ENCODE peak calls at places on chromosomes 1 and 21, in four cellular contexts. One of them, this sample, is unnamed.

GRCh38 chr1:109625601-109626560 is 6.2 kb downstream of the AMPD2 start:
- DNase-seq in astrocyte of the spinal cord: no peak
- DNase-seq in ascending aorta: no peak
- DNase-seq in right atrium auricular region: peak; percentile 54
- DNase-seq in this sample: no peak

GRCh38 chr1:85289207-85289847 is 12.9 kb upstream of the BCL10 start:
- DNase-seq in astrocyte of the spinal cord: peak; percentile 92
- DNase-seq in ascending aorta: no peak
- DNase-seq in right atrium auricular region: no peak
- DNase-seq in this sample: peak; percentile 81

GRCh38 chr1:245319161-245319560 is 164.4 kb downstream of the KIF26B start:
- DNase-seq in astrocyte of the spinal cord: no peak
- DNase-seq in ascending aorta: no peak
- DNase-seq in right atrium auricular region: no peak
- DNase-seq in this sample: no peak

GRCh38 chr21:41048141-41048540 is 119.8 kb upstream of the BACE2 start:
- DNase-seq in astrocyte of the spinal cord: no peak
- DNase-seq in ascending aorta: no peak
- DNase-seq in right atrium auricular region: no peak
- DNase-seq in this sample: no peak

GRCh38 chr21:35933466-35933865 is 126.9 kb downstream of the SETD4 start:
- DNase-seq in astrocyte of the spinal cord: peak; percentile 87
- DNase-seq in ascending aorta: peak; percentile 81
- DNase-seq in right atrium auricular region: peak; percentile 88
- DNase-seq in this sample: peak; percentile 32

GRCh38 chr21:18620421-18620820 is 216.8 kb upstream of the TMPRSS15 start:
- DNase-seq in astrocyte of the spinal cord: no peak
- DNase-seq in ascending aorta: no peak
- DNase-seq in right atrium auricular region: no peak
- DNase-seq in this sample: no peak

GRCh38 chr1:234611153-234611798 is 1.3 kb upstream of the IRF2BP2 start:
- DNase-seq in astrocyte of the spinal cord: peak; percentile 94
- DNase-seq in ascending aorta: no peak
- DNase-seq in right atrium auricular region: no peak
- DNase-seq in this sample: peak; percentile 80

GRCh38 chr1:202304370-202304769 is 37.4 kb downstream of the UBE2T start:
- DNase-seq in astrocyte of the spinal cord: no peak
- DNase-seq in ascending aorta: peak; percentile 74
- DNase-seq in right atrium auricular region: no peak
- DNase-seq in this sample: no peak

GRCh38 chr21:46108827-46109226 is 10.9 kb downstream of the COL6A2 start:
- DNase-seq in astrocyte of the spinal cord: no peak
- DNase-seq in ascending aorta: no peak
- DNase-seq in right atrium auricular region: peak; percentile 28
- DNase-seq in this sample: no peak

GRCh38 chr1:50929376-50929958 is 30.6 kb downstream of the FAF1 start:
- DNase-seq in astrocyte of the spinal cord: peak; percentile 60
- DNase-seq in ascending aorta: no peak
- DNase-seq in right atrium auricular region: no peak
- DNase-seq in this sample: peak; percentile 42

GRCh38 chr1:39189592-39190041 is 14.9 kb upstream of the MACF1 start:
- DNase-seq in astrocyte of the spinal cord: peak; percentile 69
- DNase-seq in ascending aorta: no peak
- DNase-seq in right atrium auricular region: no peak
- DNase-seq in this sample: no peak

GRCh38 chr1:77558591-77559164 is 123.8 kb downstream of the ZZZ3 start:
- DNase-seq in astrocyte of the spinal cord: no peak
- DNase-seq in ascending aorta: no peak
- DNase-seq in right atrium auricular region: no peak
- DNase-seq in this sample: no peak

GRCh38 chr1:109134423-109134822 is 20.5 kb downstream of the ELAPOR1 start:
- DNase-seq in astrocyte of the spinal cord: no peak
- DNase-seq in ascending aorta: no peak
- DNase-seq in right atrium auricular region: no peak
- DNase-seq in this sample: no peak

GRCh38 chr1:97204468-97204867 is 482.9 kb downstream of the PTBP2 start:
- DNase-seq in astrocyte of the spinal cord: peak; percentile 10
- DNase-seq in ascending aorta: no peak
- DNase-seq in right atrium auricular region: no peak
- DNase-seq in this sample: no peak

GRCh38 chr1:33335020-33335419 is 14.1 kb upstream of the A3GALT2 start:
- DNase-seq in astrocyte of the spinal cord: no peak
- DNase-seq in ascending aorta: peak; percentile 61
- DNase-seq in right atrium auricular region: peak; percentile 58
- DNase-seq in this sample: no peak

GRCh38 chr1:243732627-243733026 is 117.4 kb downstream of the AKT3 start:
- DNase-seq in astrocyte of the spinal cord: no peak
- DNase-seq in ascending aorta: no peak
- DNase-seq in right atrium auricular region: no peak
- DNase-seq in this sample: no peak

GRCh38 chr1:95002657-95003432 is 69.9 kb downstream of the ALG14 start:
- DNase-seq in astrocyte of the spinal cord: peak; percentile 73
- DNase-seq in ascending aorta: no peak
- DNase-seq in right atrium auricular region: no peak
- DNase-seq in this sample: peak; percentile 32

GRCh38 chr1:200107004-200107470 is 79.5 kb downstream of the NR5A2 start:
- DNase-seq in astrocyte of the spinal cord: no peak
- DNase-seq in ascending aorta: no peak
- DNase-seq in right atrium auricular region: no peak
- DNase-seq in this sample: no peak

GRCh38 chr1:183778006-183778405 is 26.9 kb upstream of the RGL1 start:
- DNase-seq in astrocyte of the spinal cord: no peak
- DNase-seq in ascending aorta: no peak
- DNase-seq in right atrium auricular region: no peak
- DNase-seq in this sample: peak; percentile 18

GRCh38 chr1:197170538-197170937 is 24.1 kb upstream of the ASPM start:
- DNase-seq in astrocyte of the spinal cord: no peak
- DNase-seq in ascending aorta: no peak
- DNase-seq in right atrium auricular region: no peak
- DNase-seq in this sample: no peak

GRCh38 chr1:227621211-227621610 is 57.9 kb downstream of the ZNF678 start:
- DNase-seq in astrocyte of the spinal cord: no peak
- DNase-seq in ascending aorta: no peak
- DNase-seq in right atrium auricular region: no peak
- DNase-seq in this sample: no peak

GRCh38 chr1:227622739-227623475 is 59.6 kb downstream of the ZNF678 start:
- DNase-seq in astrocyte of the spinal cord: no peak
- DNase-seq in ascending aorta: no peak
- DNase-seq in right atrium auricular region: no peak
- DNase-seq in this sample: no peak
- TF ChIP-seq CTCF in astrocyte of the spinal cord: no peak
- TF ChIP-seq CTCF in ascending aorta: no peak
- TF ChIP-seq CTCF in right atrium auricular region: no peak
- TF ChIP-seq CTCF in this sample: no peak

DNA sequence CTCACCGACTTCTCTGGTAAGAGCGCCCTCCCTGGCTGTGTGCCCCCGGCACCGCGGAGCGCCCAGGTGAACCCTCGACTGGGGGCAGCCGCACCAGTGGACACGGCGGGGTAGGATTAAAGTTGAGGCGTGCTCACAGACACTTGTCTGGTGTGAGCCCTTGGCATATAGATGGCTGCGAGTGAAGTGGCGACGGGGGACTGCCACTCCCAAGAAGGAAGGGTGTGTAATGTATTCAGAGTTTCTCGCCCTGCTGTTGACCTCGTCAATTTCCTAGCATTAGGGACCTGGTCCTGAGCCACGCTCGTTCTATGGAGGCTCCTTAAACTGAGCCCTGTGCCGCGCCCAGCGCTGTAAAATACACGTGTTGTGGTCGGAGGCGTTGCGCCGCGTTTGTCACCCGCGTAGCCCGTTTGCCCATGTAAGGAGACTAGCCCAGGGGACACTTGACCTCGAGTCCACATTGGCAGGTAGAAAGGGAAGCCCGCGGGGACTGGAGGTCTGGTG is 545 bp downstream of the EVA1C start:
- DNase-seq in astrocyte of the spinal cord: peak; percentile 23
- DNase-seq in ascending aorta: peak; percentile 83
- DNase-seq in right atrium auricular region: peak; percentile 79
- DNase-seq in this sample: no peak
- H3K4me3 ChIP-seq in astrocyte of the spinal cord: peak overlapping the region; percentile 53
- H3K4me3 ChIP-seq in ascending aorta: peak overlapping the region; percentile 81
- H3K4me3 ChIP-seq in right atrium auricular region: peak overlapping the region; percentile 80
- H3K4me3 ChIP-seq in this sample: peak overlapping the region; percentile 47

GRCh38 chr1:157136133-157136532 is 2.1 kb downstream of the ETV3 start:
- DNase-seq in astrocyte of the spinal cord: no peak
- DNase-seq in ascending aorta: no peak
- DNase-seq in right atrium auricular region: no peak
- DNase-seq in this sample: no peak
- TF ChIP-seq CTCF in astrocyte of the spinal cord: peak; percentile 13
- TF ChIP-seq CTCF in ascending aorta: no peak
- TF ChIP-seq CTCF in right atrium auricular region: no peak
- TF ChIP-seq CTCF in this sample: no peak

DNA sequence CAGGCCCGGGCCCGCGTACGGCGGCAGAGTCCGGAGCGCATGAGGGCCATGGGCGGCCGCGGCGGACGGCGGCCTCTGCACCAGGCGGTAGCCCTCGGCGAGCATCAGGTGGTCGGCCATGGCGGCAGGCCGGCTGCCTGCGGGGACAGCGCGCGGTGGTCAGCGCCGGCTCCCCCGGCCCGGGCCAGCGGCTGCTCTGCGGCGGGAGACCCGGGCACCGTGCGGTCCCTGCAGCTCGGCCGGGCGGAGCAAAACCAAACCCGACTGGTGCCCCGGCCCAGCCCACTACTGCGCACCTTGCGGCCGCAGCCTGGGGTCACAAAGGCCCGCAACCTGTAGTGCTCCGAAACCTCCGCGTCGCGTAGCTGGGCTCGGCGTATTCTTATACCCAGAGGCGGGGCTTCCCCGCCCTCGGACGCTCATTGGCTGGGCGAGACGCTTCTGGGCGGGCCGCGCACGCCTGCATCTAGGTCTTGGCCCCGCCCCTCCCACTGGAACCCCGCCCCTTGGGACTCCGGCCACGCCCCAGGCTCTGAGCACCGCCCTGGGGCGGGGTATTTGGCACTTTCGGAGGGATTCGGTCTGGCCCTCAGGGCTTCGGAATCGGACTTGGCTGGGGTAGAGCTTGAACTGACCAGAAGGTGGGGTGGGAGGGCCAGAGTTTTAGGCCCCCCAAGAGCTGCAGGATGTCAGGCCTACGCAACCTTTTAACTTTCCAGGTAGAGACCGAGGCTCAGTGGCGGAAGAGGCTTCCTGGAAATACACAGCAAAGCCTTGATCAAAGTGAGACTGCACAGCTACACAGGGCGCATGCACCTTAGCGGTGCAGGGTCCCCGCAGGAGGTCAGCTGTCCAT is at the start of gene CITED4:
- DNase-seq in astrocyte of the spinal cord: peak; percentile 93
- DNase-seq in ascending aorta: peak; percentile 97
- DNase-seq in right atrium auricular region: peak; percentile 94
- DNase-seq in this sample: peak; percentile 64
- H3K4me3 ChIP-seq in astrocyte of the spinal cord: peak within 1 kb of the TSS; percentile 50
- H3K4me3 ChIP-seq in ascending aorta: peak within 1 kb of the TSS; percentile 97
- H3K4me3 ChIP-seq in right atrium auricular region: peak within 1 kb of the TSS; percentile 81
- H3K4me3 ChIP-seq in this sample: peak within 1 kb of the TSS; percentile 51

GRCh38 chr1:79042539-79042938 is 36.0 kb upstream of the ADGRL4 start:
- DNase-seq in astrocyte of the spinal cord: no peak
- DNase-seq in ascending aorta: no peak
- DNase-seq in right atrium auricular region: no peak
- DNase-seq in this sample: no peak

GRCh38 chr1:79042117-79042516 is 35.6 kb upstream of the ADGRL4 start:
- DNase-seq in astrocyte of the spinal cord: peak; percentile 62
- DNase-seq in ascending aorta: no peak
- DNase-seq in right atrium auricular region: no peak
- DNase-seq in this sample: peak; percentile 18

GRCh38 chr1:79041666-79042065 is 35.1 kb upstream of the ADGRL4 start:
- DNase-seq in astrocyte of the spinal cord: no peak
- DNase-seq in ascending aorta: no peak
- DNase-seq in right atrium auricular region: no peak
- DNase-seq in this sample: no peak

GRCh38 chr1:79043506-79043905 is 37.0 kb upstream of the ADGRL4 start:
- DNase-seq in astrocyte of the spinal cord: no peak
- DNase-seq in ascending aorta: no peak
- DNase-seq in right atrium auricular region: no peak
- DNase-seq in this sample: peak; percentile 19

DNA sequence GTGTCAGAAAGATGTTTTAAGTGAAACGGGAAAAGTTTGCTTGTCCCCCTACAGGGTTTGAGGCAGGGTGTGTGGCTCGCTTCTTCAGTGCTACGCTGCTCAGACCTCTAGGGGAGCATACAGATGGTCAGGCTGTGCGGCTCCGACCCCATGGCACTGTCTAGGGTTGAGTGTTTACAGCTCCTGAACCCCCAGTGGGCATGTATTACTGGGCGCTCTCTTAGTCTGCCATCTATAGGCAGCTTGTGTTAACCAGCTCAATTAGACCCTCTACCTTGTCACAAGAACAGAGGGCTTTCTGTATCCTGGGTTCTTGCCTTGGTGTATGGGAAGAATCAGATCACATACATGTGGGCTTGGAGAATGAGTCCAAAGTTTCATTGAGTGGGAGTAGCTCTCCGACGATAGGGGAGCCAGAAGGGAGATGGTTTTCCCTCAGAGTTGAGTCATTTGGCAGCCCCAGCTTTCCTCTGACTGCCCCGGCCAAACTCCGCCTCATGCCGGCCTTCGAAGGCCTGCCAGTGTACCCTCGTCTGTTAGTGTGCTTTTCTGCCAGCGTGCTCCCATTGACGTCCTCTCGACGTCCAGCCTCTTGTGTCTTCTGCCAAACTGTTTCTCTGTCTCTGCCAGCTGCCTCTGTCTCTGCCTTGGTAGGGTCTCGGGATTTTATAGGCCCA is 38.6 kb upstream of the ADGRL4 start:
- DNase-seq in astrocyte of the spinal cord: no peak
- DNase-seq in ascending aorta: no peak
- DNase-seq in right atrium auricular region: no peak
- DNase-seq in this sample: no peak
- TF ChIP-seq CTCF in astrocyte of the spinal cord: no peak
- TF ChIP-seq CTCF in ascending aorta: no peak
- TF ChIP-seq CTCF in right atrium auricular region: no peak
- TF ChIP-seq CTCF in this sample: no peak

DNA sequence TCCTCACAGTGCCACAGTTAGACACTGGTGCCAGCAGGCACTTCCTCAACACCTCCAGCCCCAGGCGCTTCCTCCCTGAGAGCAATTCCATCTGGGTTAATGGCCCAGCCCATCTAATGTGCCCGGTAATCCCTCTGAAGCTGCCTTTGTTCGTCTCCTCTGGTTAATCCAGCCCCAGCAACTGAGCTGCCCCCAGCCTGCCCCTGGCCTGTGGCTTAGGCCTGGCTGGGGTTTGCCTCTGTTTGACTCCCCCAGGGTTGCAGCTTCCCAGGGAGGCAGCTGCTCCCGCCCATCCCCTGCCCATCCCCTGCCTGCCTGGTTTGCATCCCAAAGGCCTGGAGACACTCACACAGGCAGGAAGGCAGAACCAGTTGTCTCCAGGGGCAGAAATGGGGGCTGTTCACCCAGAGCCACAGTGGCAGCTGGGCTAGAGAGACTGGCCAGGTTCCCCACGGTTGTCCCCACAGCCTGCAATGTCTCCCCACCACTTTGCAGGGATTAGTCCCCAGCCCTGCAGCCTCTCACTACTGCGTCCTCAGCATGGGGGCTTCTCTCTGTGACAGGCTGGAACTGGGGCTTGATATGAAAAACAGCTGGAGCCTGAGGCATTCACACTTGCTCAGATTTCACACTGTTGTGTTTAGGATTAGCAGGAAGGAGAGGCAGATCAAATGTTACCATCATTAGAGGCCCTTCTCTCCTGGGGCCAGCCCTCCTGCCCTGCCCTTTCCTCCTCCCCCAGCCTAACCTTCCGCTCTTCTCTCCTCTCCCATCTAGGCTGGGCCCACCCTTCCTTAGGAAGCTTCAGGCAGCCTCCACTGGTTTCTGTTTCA is 120.2 kb downstream of the TLR5 start:
- DNase-seq in astrocyte of the spinal cord: no peak
- DNase-seq in ascending aorta: no peak
- DNase-seq in right atrium auricular region: no peak
- DNase-seq in this sample: no peak
- H3K4me3 ChIP-seq in astrocyte of the spinal cord: no peak overlapping the region
- H3K4me3 ChIP-seq in ascending aorta: no peak overlapping the region
- H3K4me3 ChIP-seq in right atrium auricular region: no peak overlapping the region
- H3K4me3 ChIP-seq in this sample: no peak overlapping the region